ENCODE peak calls at places on chromosomes 11 and 22, in ten cellular contexts. One of them, this sample, is unnamed.

GRCh38 chr22:39084666-39085065 is 7.6 kb downstream of the APOBEC3G start:
- DNase-seq in choroid plexus epithelial cell: no peak
- DNase-seq in right lobe of liver: no peak
- DNase-seq in GM12865: no peak
- DNase-seq in cardiac muscle cell: no peak
- DNase-seq in ovary: no peak
- DNase-seq in IMR-90: no peak
- DNase-seq in MM.1S: no peak
- DNase-seq in mesenchymal stem cell: no peak
- DNase-seq in GM23248: no peak
- DNase-seq in this sample: no peak

GRCh38 chr11:6388747-6389146 is 1.5 kb upstream of the SMPD1 start:
- DNase-seq in choroid plexus epithelial cell: no peak
- DNase-seq in right lobe of liver: no peak
- DNase-seq in GM12865: no peak
- DNase-seq in cardiac muscle cell: no peak
- DNase-seq in ovary: no peak
- DNase-seq in IMR-90: no peak
- DNase-seq in MM.1S: no peak
- DNase-seq in mesenchymal stem cell: peak; percentile 3
- DNase-seq in GM23248: no peak
- DNase-seq in this sample: no peak

GRCh38 chr11:29261831-29262230 is 755.0 kb downstream of the KCNA4 start:
- DNase-seq in choroid plexus epithelial cell: no peak
- DNase-seq in right lobe of liver: no peak
- DNase-seq in GM12865: no peak
- DNase-seq in cardiac muscle cell: no peak
- DNase-seq in ovary: no peak
- DNase-seq in IMR-90: peak; percentile 8
- DNase-seq in MM.1S: no peak
- DNase-seq in mesenchymal stem cell: no peak
- DNase-seq in GM23248: no peak
- DNase-seq in this sample: no peak

GRCh38 chr11:7449196-7449840 is 36.0 kb upstream of the OLFML1 start:
- DNase-seq in choroid plexus epithelial cell: no peak
- DNase-seq in right lobe of liver: peak; percentile 33
- DNase-seq in GM12865: no peak
- DNase-seq in cardiac muscle cell: peak; percentile 50
- DNase-seq in ovary: no peak
- DNase-seq in IMR-90: no peak
- DNase-seq in MM.1S: no peak
- DNase-seq in mesenchymal stem cell: no peak
- DNase-seq in GM23248: no peak
- DNase-seq in this sample: no peak

GRCh38 chr11:29518389-29519174 is 498.2 kb downstream of the KCNA4 start:
- DNase-seq in choroid plexus epithelial cell: peak; percentile 4
- DNase-seq in right lobe of liver: no peak
- DNase-seq in GM12865: peak; percentile 44
- DNase-seq in cardiac muscle cell: no peak
- DNase-seq in ovary: no peak
- DNase-seq in IMR-90: no peak
- DNase-seq in MM.1S: peak; percentile 14
- DNase-seq in mesenchymal stem cell: peak; percentile 11
- DNase-seq in GM23248: no peak
- DNase-seq in this sample: no peak

GRCh38 chr22:40628354-40629042 is 8.0 kb downstream of the MRTFA start:
- DNase-seq in choroid plexus epithelial cell: peak; percentile 28
- DNase-seq in right lobe of liver: no peak
- DNase-seq in GM12865: peak; percentile 44
- DNase-seq in cardiac muscle cell: no peak
- DNase-seq in ovary: no peak
- DNase-seq in IMR-90: peak; percentile 61
- DNase-seq in MM.1S: no peak
- DNase-seq in mesenchymal stem cell: peak; percentile 34
- DNase-seq in GM23248: peak; percentile 79
- DNase-seq in this sample: no peak

GRCh38 chr11:92455221-92455790 is 230.7 kb downstream of the FAT3 start:
- DNase-seq in choroid plexus epithelial cell: no peak
- DNase-seq in right lobe of liver: no peak
- DNase-seq in GM12865: no peak
- DNase-seq in cardiac muscle cell: no peak
- DNase-seq in ovary: no peak
- DNase-seq in IMR-90: no peak
- DNase-seq in MM.1S: no peak
- DNase-seq in mesenchymal stem cell: no peak
- DNase-seq in GM23248: no peak
- DNase-seq in this sample: no peak

GRCh38 chr11:70583781-70584218 is 185.5 kb downstream of the CTTN start:
- DNase-seq in choroid plexus epithelial cell: no peak
- DNase-seq in right lobe of liver: no peak
- DNase-seq in GM12865: no peak
- DNase-seq in cardiac muscle cell: no peak
- DNase-seq in ovary: peak; percentile 16
- DNase-seq in IMR-90: no peak
- DNase-seq in MM.1S: no peak
- DNase-seq in mesenchymal stem cell: no peak
- DNase-seq in GM23248: no peak
- DNase-seq in this sample: no peak

GRCh38 chr11:590997-591396 is 14.7 kb downstream of the PHRF1 start:
- DNase-seq in choroid plexus epithelial cell: no peak
- DNase-seq in right lobe of liver: no peak
- DNase-seq in GM12865: no peak
- DNase-seq in cardiac muscle cell: no peak
- DNase-seq in ovary: no peak
- DNase-seq in IMR-90: no peak
- DNase-seq in MM.1S: no peak
- DNase-seq in mesenchymal stem cell: no peak
- DNase-seq in GM23248: no peak
- DNase-seq in this sample: no peak

GRCh38 chr11:9132203-9132878 is 40.9 kb upstream of the SCUBE2 start:
- DNase-seq in choroid plexus epithelial cell: no peak
- DNase-seq in right lobe of liver: no peak
- DNase-seq in GM12865: no peak
- DNase-seq in cardiac muscle cell: no peak
- DNase-seq in ovary: no peak
- DNase-seq in IMR-90: no peak
- DNase-seq in MM.1S: no peak
- DNase-seq in mesenchymal stem cell: no peak
- DNase-seq in GM23248: peak; percentile 68
- DNase-seq in this sample: no peak

GRCh38 chr22:38832005-38832978 is 11.5 kb downstream of the NPTXR start:
- DNase-seq in choroid plexus epithelial cell: no peak
- DNase-seq in right lobe of liver: peak; percentile 8
- DNase-seq in GM12865: no peak
- DNase-seq in cardiac muscle cell: no peak
- DNase-seq in ovary: no peak
- DNase-seq in IMR-90: no peak
- DNase-seq in MM.1S: no peak
- DNase-seq in mesenchymal stem cell: no peak
- DNase-seq in GM23248: no peak
- DNase-seq in this sample: no peak

GRCh38 chr11:62245271-62245753 is 3.3 kb downstream of the SCGB1D2 start:
- DNase-seq in choroid plexus epithelial cell: peak; percentile 58
- DNase-seq in right lobe of liver: no peak
- DNase-seq in GM12865: peak; percentile 33
- DNase-seq in cardiac muscle cell: peak; percentile 71
- DNase-seq in ovary: no peak
- DNase-seq in IMR-90: peak; percentile 28
- DNase-seq in MM.1S: no peak
- DNase-seq in mesenchymal stem cell: peak; percentile 26
- DNase-seq in GM23248: peak; percentile 37
- DNase-seq in this sample: peak; percentile 27

GRCh38 chr22:21755855-21756284 is 20.3 kb upstream of the YPEL1 start:
- DNase-seq in choroid plexus epithelial cell: peak; percentile 79
- DNase-seq in right lobe of liver: no peak
- DNase-seq in GM12865: peak; percentile 55
- DNase-seq in cardiac muscle cell: no peak
- DNase-seq in ovary: no peak
- DNase-seq in IMR-90: peak; percentile 90
- DNase-seq in MM.1S: no peak
- DNase-seq in mesenchymal stem cell: peak; percentile 51
- DNase-seq in GM23248: peak; percentile 97
- DNase-seq in this sample: peak; percentile 92

GRCh38 chr11:72308226-72309073 is 64.5 kb upstream of the PHOX2A start:
- DNase-seq in choroid plexus epithelial cell: peak; percentile 89
- DNase-seq in right lobe of liver: no peak
- DNase-seq in GM12865: peak; percentile 9
- DNase-seq in cardiac muscle cell: no peak
- DNase-seq in ovary: no peak
- DNase-seq in IMR-90: peak; percentile 98
- DNase-seq in MM.1S: no peak
- DNase-seq in mesenchymal stem cell: peak; percentile 43
- DNase-seq in GM23248: peak; percentile 90
- DNase-seq in this sample: peak; percentile 95

GRCh38 chr22:49666146-49666809 is 161.4 kb downstream of the BRD1 start:
- DNase-seq in choroid plexus epithelial cell: no peak
- DNase-seq in right lobe of liver: no peak
- DNase-seq in GM12865: no peak
- DNase-seq in cardiac muscle cell: no peak
- DNase-seq in ovary: no peak
- DNase-seq in IMR-90: no peak
- DNase-seq in MM.1S: no peak
- DNase-seq in mesenchymal stem cell: no peak
- DNase-seq in GM23248: no peak
- DNase-seq in this sample: no peak

GRCh38 chr11:119101367-119101758 is 290 bp downstream of the DPAGT1 start:
- DNase-seq in choroid plexus epithelial cell: no peak
- DNase-seq in right lobe of liver: no peak
- DNase-seq in GM12865: peak; percentile 73
- DNase-seq in cardiac muscle cell: no peak
- DNase-seq in ovary: no peak
- DNase-seq in IMR-90: no peak
- DNase-seq in MM.1S: peak; percentile 66
- DNase-seq in mesenchymal stem cell: no peak
- DNase-seq in GM23248: no peak
- DNase-seq in this sample: peak; percentile 20

GRCh38 chr22:49156662-49157285 is 670.9 kb downstream of the BRD1 start:
- DNase-seq in choroid plexus epithelial cell: no peak
- DNase-seq in right lobe of liver: no peak
- DNase-seq in GM12865: no peak
- DNase-seq in cardiac muscle cell: no peak
- DNase-seq in ovary: no peak
- DNase-seq in IMR-90: no peak
- DNase-seq in MM.1S: no peak
- DNase-seq in mesenchymal stem cell: no peak
- DNase-seq in GM23248: no peak
- DNase-seq in this sample: no peak

GRCh38 chr22:43435851-43436535 is 24.2 kb downstream of the MPPED1 start:
- DNase-seq in choroid plexus epithelial cell: peak; percentile 5
- DNase-seq in right lobe of liver: peak; percentile 93
- DNase-seq in GM12865: no peak
- DNase-seq in cardiac muscle cell: no peak
- DNase-seq in ovary: peak; percentile 27
- DNase-seq in IMR-90: no peak
- DNase-seq in MM.1S: no peak
- DNase-seq in mesenchymal stem cell: no peak
- DNase-seq in GM23248: no peak
- DNase-seq in this sample: no peak

GRCh38 chr22:33350391-33350955 is 292.3 kb upstream of the SYN3 start:
- DNase-seq in choroid plexus epithelial cell: no peak
- DNase-seq in right lobe of liver: no peak
- DNase-seq in GM12865: no peak
- DNase-seq in cardiac muscle cell: no peak
- DNase-seq in ovary: no peak
- DNase-seq in IMR-90: no peak
- DNase-seq in MM.1S: no peak
- DNase-seq in mesenchymal stem cell: no peak
- DNase-seq in GM23248: no peak
- DNase-seq in this sample: no peak

GRCh38 chr11:35735411-35735810 is 72.8 kb downstream of the TRIM44 start:
- DNase-seq in choroid plexus epithelial cell: no peak
- DNase-seq in right lobe of liver: no peak
- DNase-seq in GM12865: no peak
- DNase-seq in cardiac muscle cell: no peak
- DNase-seq in ovary: no peak
- DNase-seq in IMR-90: no peak
- DNase-seq in MM.1S: no peak
- DNase-seq in mesenchymal stem cell: no peak
- DNase-seq in GM23248: no peak
- DNase-seq in this sample: no peak
- H3K4me3 ChIP-seq in choroid plexus epithelial cell: no peak overlapping the region
- H3K4me3 ChIP-seq in right lobe of liver: no peak overlapping the region
- H3K4me3 ChIP-seq in GM12865: no peak overlapping the region
- H3K4me3 ChIP-seq in cardiac muscle cell: no peak overlapping the region
- H3K4me3 ChIP-seq in ovary: no peak overlapping the region
- H3K4me3 ChIP-seq in IMR-90: no peak overlapping the region
- H3K4me3 ChIP-seq in MM.1S: no peak overlapping the region
- H3K4me3 ChIP-seq in mesenchymal stem cell: no peak overlapping the region
- H3K4me3 ChIP-seq in GM23248: no peak overlapping the region
- H3K4me3 ChIP-seq in this sample: no peak overlapping the region

GRCh38 chr11:86747801-86748200 is 52.5 kb upstream of the PRSS23 start:
- DNase-seq in choroid plexus epithelial cell: no peak
- DNase-seq in right lobe of liver: no peak
- DNase-seq in GM12865: no peak
- DNase-seq in cardiac muscle cell: no peak
- DNase-seq in ovary: no peak
- DNase-seq in IMR-90: no peak
- DNase-seq in MM.1S: no peak
- DNase-seq in mesenchymal stem cell: no peak
- DNase-seq in GM23248: no peak
- DNase-seq in this sample: no peak
- H3K4me3 ChIP-seq in choroid plexus epithelial cell: no peak overlapping the region
- H3K4me3 ChIP-seq in right lobe of liver: no peak overlapping the region
- H3K4me3 ChIP-seq in GM12865: no peak overlapping the region
- H3K4me3 ChIP-seq in cardiac muscle cell: no peak overlapping the region
- H3K4me3 ChIP-seq in ovary: no peak overlapping the region
- H3K4me3 ChIP-seq in IMR-90: no peak overlapping the region
- H3K4me3 ChIP-seq in MM.1S: no peak overlapping the region
- H3K4me3 ChIP-seq in mesenchymal stem cell: no peak overlapping the region
- H3K4me3 ChIP-seq in GM23248: no peak overlapping the region
- H3K4me3 ChIP-seq in this sample: no peak overlapping the region

GRCh38 chr22:28442951-28443876 is 236.4 kb downstream of the TTC28 start:
- DNase-seq in choroid plexus epithelial cell: peak; percentile 84
- DNase-seq in right lobe of liver: peak; percentile 55
- DNase-seq in GM12865: no peak
- DNase-seq in cardiac muscle cell: peak; percentile 79
- DNase-seq in ovary: peak; percentile 64
- DNase-seq in IMR-90: peak; percentile 76
- DNase-seq in MM.1S: no peak
- DNase-seq in mesenchymal stem cell: peak; percentile 71
- DNase-seq in GM23248: peak; percentile 86
- DNase-seq in this sample: peak; percentile 63
- H3K4me3 ChIP-seq in choroid plexus epithelial cell: peak overlapping the region; percentile 61
- H3K4me3 ChIP-seq in right lobe of liver: peak overlapping the region; percentile 62
- H3K4me3 ChIP-seq in GM12865: no peak overlapping the region
- H3K4me3 ChIP-seq in cardiac muscle cell: peak overlapping the region; percentile 72
- H3K4me3 ChIP-seq in ovary: peak overlapping the region; percentile 56
- H3K4me3 ChIP-seq in IMR-90: peak overlapping the region; percentile 45
- H3K4me3 ChIP-seq in MM.1S: no peak overlapping the region
- H3K4me3 ChIP-seq in mesenchymal stem cell: peak overlapping the region; percentile 58
- H3K4me3 ChIP-seq in GM23248: peak overlapping the region; percentile 86
- H3K4me3 ChIP-seq in this sample: peak overlapping the region; percentile 62

GRCh38 chr22:35541254-35541748 is 670 bp downstream of the RASD2 start:
- DNase-seq in choroid plexus epithelial cell: no peak
- DNase-seq in right lobe of liver: peak; percentile 49
- DNase-seq in GM12865: no peak
- DNase-seq in cardiac muscle cell: peak; percentile 39
- DNase-seq in ovary: no peak
- DNase-seq in IMR-90: no peak
- DNase-seq in MM.1S: no peak
- DNase-seq in mesenchymal stem cell: no peak
- DNase-seq in GM23248: peak; percentile 55
- DNase-seq in this sample: no peak
- H3K4me3 ChIP-seq in choroid plexus epithelial cell: no peak overlapping the region
- H3K4me3 ChIP-seq in right lobe of liver: peak overlapping the region; percentile 53
- H3K4me3 ChIP-seq in GM12865: no peak overlapping the region
- H3K4me3 ChIP-seq in cardiac muscle cell: peak overlapping the region; percentile 51
- H3K4me3 ChIP-seq in ovary: peak overlapping the region; percentile 46
- H3K4me3 ChIP-seq in IMR-90: peak overlapping the region; percentile 85
- H3K4me3 ChIP-seq in MM.1S: no peak overlapping the region
- H3K4me3 ChIP-seq in mesenchymal stem cell: no peak overlapping the region
- H3K4me3 ChIP-seq in GM23248: peak overlapping the region; percentile 77
- H3K4me3 ChIP-seq in this sample: no peak overlapping the region